ENCODE peak calls at places on chromosomes 6 and 20, in eight cellular contexts. Z is NCI-H1694 treated with DMSO at 0.1 percent for 48 hours, V is lower lobe of right lung, P is transverse colon, B is psoas muscle, O is GM13976, N is IMR-90, U is nephron progenitor cell. T is an unnamed sample.

GRCh38 chr20:20505554-20505953 is 137.7 kb downstream of the INSM1 start:
- DNase-seq in Z (no peak), V (no peak), P (no peak), B (no peak), O (peak), N (no peak), U (no peak), T (no peak)

GRCh38 chr6:32944265-32944664 is 3.4 kb upstream of the HLA-DMB start:
- DNase-seq in Z (no peak), V (peak), P (peak), B (no peak), O (peak), N (no peak), U (no peak), T (no peak)

GRCh38 chr20:10509411-10509810 is 74.3 kb downstream of the SLX4IP start:
- DNase-seq in Z (no peak), V (no peak), P (no peak), B (no peak), O (no peak), N (no peak), U (no peak), T (no peak)

GRCh38 chr6:138007014-138007472 is 100.2 kb downstream of the PERP start:
- DNase-seq in Z (peak), V (no peak), P (peak), B (no peak), O (peak), N (peak), U (peak), T (no peak)

GRCh38 chr6:73367761-73368355 is 1.8 kb downstream of the OOEP start:
- DNase-seq in Z (no peak), V (no peak), P (no peak), B (no peak), O (no peak), N (no peak), U (no peak), T (no peak)

GRCh38 chr6:168299541-168300511 is 19.8 kb downstream of the DACT2 start:
- DNase-seq in Z (no peak), V (no peak), P (no peak), B (no peak), O (no peak), N (no peak), U (no peak), T (no peak)

GRCh38 chr6:1535295-1535694 is 74.4 kb upstream of the FOXC1 start:
- DNase-seq in Z (no peak), V (no peak), P (no peak), B (no peak), O (no peak), N (no peak), U (no peak), T (no peak)

GRCh38 chr6:31574106-31575061 is 981 bp upstream of the TNF start:
- DNase-seq in Z (no peak), V (no peak), P (no peak), B (no peak), O (no peak), N (no peak), U (no peak), T (no peak)

GRCh38 chr6:143872211-143872610 is 7.9 kb downstream of the ZC2HC1B start:
- DNase-seq in Z (no peak), V (no peak), P (no peak), B (no peak), O (peak), N (peak), U (no peak), T (no peak)

GRCh38 chr6:148492654-148493290 is 150.1 kb downstream of the SASH1 start:
- DNase-seq in Z (no peak), V (no peak), P (no peak), B (no peak), O (no peak), N (no peak), U (no peak), T (no peak)

GRCh38 chr6:118387921-118388701 is 160.0 kb upstream of the PLN start:
- DNase-seq in Z (no peak), V (no peak), P (no peak), B (no peak), O (no peak), N (peak), U (no peak), T (no peak)

GRCh38 chr6:153001767-153002612 is 519 bp downstream of the MTRF1L start:
- DNase-seq in Z (no peak), V (no peak), P (peak), B (no peak), O (peak), N (no peak), U (peak), T (no peak)

GRCh38 chr6:159463440-159463839 is 229.6 kb downstream of the SOD2 start:
- DNase-seq in Z (no peak), V (no peak), P (no peak), B (no peak), O (no peak), N (peak), U (no peak), T (no peak)

GRCh38 chr6:40852667-40853383 is 186.2 kb downstream of the UNC5CL start:
- DNase-seq in Z (no peak), V (no peak), P (no peak), B (no peak), O (peak), N (no peak), U (peak), T (no peak)

GRCh38 chr6:40376113-40376650 is 211.0 kb downstream of the LRFN2 start:
- DNase-seq in Z (peak), V (no peak), P (no peak), B (no peak), O (no peak), N (no peak), U (no peak), T (no peak)

GRCh38 chr6:33664506-33665057 is 43.5 kb downstream of the ITPR3 start:
- DNase-seq in Z (no peak), V (no peak), P (no peak), B (no peak), O (no peak), N (no peak), U (no peak), T (no peak)

GRCh38 chr20:43389231-43389630 is 68.5 kb upstream of the SRSF6 start:
- DNase-seq in Z (no peak), V (peak), P (no peak), B (peak), O (no peak), N (no peak), U (no peak), T (peak)

GRCh38 chr20:40416274-40416673 is 272.8 kb downstream of the MAFB start:
- DNase-seq in Z (no peak), V (no peak), P (no peak), B (no peak), O (no peak), N (no peak), U (no peak), T (no peak)

GRCh38 chr6:10510592-10511367 is 10.4 kb upstream of the GCNT2 start:
- DNase-seq in Z (peak), V (peak), P (peak), B (peak), O (peak), N (peak), U (peak), T (peak)

GRCh38 chr6:35485402-35485877 is 11.4 kb downstream of the TEAD3 start:
- DNase-seq in Z (no peak), V (no peak), P (peak), B (no peak), O (no peak), N (no peak), U (peak), T (no peak)

GRCh38 chr6:122969999-122970398 is 26.0 kb upstream of the CLVS2 start:
- DNase-seq in Z (no peak), V (no peak), P (no peak), B (no peak), O (no peak), N (no peak), U (no peak), T (no peak)

GRCh38 chr6:168349718-168350117 is 30.1 kb upstream of the DACT2 start:
- DNase-seq in Z (no peak), V (no peak), P (no peak), B (no peak), O (no peak), N (no peak), U (no peak), T (no peak)

GRCh38 chr20:19660808-19661378 is 97.2 kb upstream of the RIN2 start:
- DNase-seq in Z (no peak), V (no peak), P (no peak), B (no peak), O (no peak), N (no peak), U (no peak), T (no peak)

GRCh38 chr20:51500936-51501335 is 41.6 kb downstream of the NFATC2 start:
- DNase-seq in Z (no peak), V (no peak), P (no peak), B (no peak), O (peak), N (no peak), U (no peak), T (no peak)

GRCh38 chr20:51536116-51537069 is 6.1 kb downstream of the NFATC2 start:
- DNase-seq in Z (no peak), V (no peak), P (no peak), B (no peak), O (no peak), N (no peak), U (no peak), T (no peak)

GRCh38 chr6:108170607-108171290 is 4.9 kb downstream of the NR2E1 start:
- DNase-seq in Z (no peak), V (no peak), P (no peak), B (no peak), O (no peak), N (no peak), U (no peak), T (no peak)